ENCODE peak calls at places on chromosomes 16 and 17, in ten cellular contexts. P is lower leg skin, L is astrocyte of the spinal cord, E is brain microvascular endothelial cell, U is fibroblast of lung, R is cardiac fibroblast, K is body of pancreas, Y is psoas muscle, O is HFFc6, C is foreskin fibroblast. J is an unnamed sample.

GRCh38 chr17:27821318-27821717 is 21.0 kb upstream of the NOS2 start:
- DNase-seq in P (no peak), L (no peak), E (no peak), U (no peak), R (no peak), K (no peak), Y (no peak), O (no peak), C (no peak), J (no peak)

GRCh38 chr17:81386646-81387234 is 8.5 kb upstream of the BAHCC1 start:
- DNase-seq in P (no peak), L (no peak), E (no peak), U (no peak), R (no peak), K (peak), Y (peak), O (no peak), C (peak), J (peak)

GRCh38 chr17:31310260-31310659 is 3.6 kb downstream of the EVI2B start:
- DNase-seq in P (no peak), L (no peak), E (no peak), U (no peak), R (no peak), K (no peak), Y (no peak), O (no peak), C (no peak), J (no peak)

GRCh38 chr17:21209511-21210175 is 4.3 kb downstream of the TMEM11 start:
- DNase-seq in P (peak), L (no peak), E (no peak), U (no peak), R (no peak), K (peak), Y (peak), O (no peak), C (no peak), J (no peak)

GRCh38 chr17:50944054-50944901 is 78.1 kb upstream of the TOB1 start:
- DNase-seq in P (no peak), L (no peak), E (no peak), U (peak), R (peak), K (peak), Y (peak), O (no peak), C (peak), J (peak)

GRCh38 chr16:12869681-12870427 is 31.5 kb upstream of the SHISA9 start:
- DNase-seq in P (no peak), L (no peak), E (no peak), U (no peak), R (no peak), K (no peak), Y (no peak), O (no peak), C (no peak), J (no peak)

GRCh38 chr17:59423137-59423703 is 91.8 kb downstream of the YPEL2 start:
- DNase-seq in P (no peak), L (peak), E (peak), U (peak), R (peak), K (peak), Y (peak), O (peak), C (peak), J (peak)

GRCh38 chr16:22358000-22358399 is 16.4 kb downstream of the CDR2 start:
- DNase-seq in P (no peak), L (no peak), E (no peak), U (peak), R (no peak), K (no peak), Y (no peak), O (no peak), C (no peak), J (no peak)

GRCh38 chr16:1825864-1826690 is 548 bp downstream of the HAGH start:
- DNase-seq in P (no peak), L (no peak), E (no peak), U (peak), R (peak), K (peak), Y (no peak), O (peak), C (peak), J (peak)

GRCh38 chr17:56064506-56064905 is 88.8 kb upstream of the ANKFN1 start:
- DNase-seq in P (no peak), L (no peak), E (no peak), U (no peak), R (no peak), K (no peak), Y (no peak), O (no peak), C (no peak), J (no peak)

GRCh38 chr17:74354123-74354522 is 7.5 kb downstream of the BTBD17 start:
- DNase-seq in P (no peak), L (no peak), E (no peak), U (peak), R (no peak), K (peak), Y (no peak), O (no peak), C (no peak), J (peak)

GRCh38 chr16:82761858-82762257 is 135.1 kb downstream of the CDH13 start:
- DNase-seq in P (no peak), L (peak), E (no peak), U (peak), R (peak), K (no peak), Y (no peak), O (no peak), C (no peak), J (no peak)

GRCh38 chr16:54673353-54673752 is 257.3 kb upstream of the IRX5 start:
- DNase-seq in P (no peak), L (no peak), E (no peak), U (no peak), R (no peak), K (no peak), Y (no peak), O (no peak), C (no peak), J (no peak)

GRCh38 chr16:58628845-58629680 is 563 bp downstream of the CNOT1 start:
- DNase-seq in P (peak), L (peak), E (no peak), U (peak), R (peak), K (peak), Y (peak), O (no peak), C (peak), J (peak)

GRCh38 chr17:15999974-16000827 is 577 bp downstream of the TTC19 start:
- DNase-seq in P (peak), L (peak), E (peak), U (peak), R (peak), K (peak), Y (no peak), O (peak), C (peak), J (peak)

GRCh38 chr17:42050360-42051012 is at the start of gene C17orf113:
- DNase-seq in P (peak), L (no peak), E (peak), U (peak), R (peak), K (peak), Y (peak), O (no peak), C (peak), J (peak)

GRCh38 chr16:48392407-48392806 is 7.2 kb upstream of the SIAH1 start:
- DNase-seq in P (no peak), L (no peak), E (no peak), U (no peak), R (no peak), K (no peak), Y (no peak), O (no peak), C (no peak), J (no peak)

GRCh38 chr17:79741751-79742588 is 11.2 kb downstream of the ENPP7 start:
- DNase-seq in P (peak), L (peak), E (peak), U (peak), R (peak), K (peak), Y (peak), O (peak), C (peak), J (peak)

GRCh38 chr17:80822021-80822699 is 169.5 kb upstream of the CHMP6 start:
- DNase-seq in P (no peak), L (no peak), E (no peak), U (no peak), R (no peak), K (no peak), Y (peak), O (no peak), C (no peak), J (no peak)

GRCh38 chr16:71230122-71230845 is at the start of gene HYDIN:
- DNase-seq in P (no peak), L (peak), E (peak), U (peak), R (peak), K (peak), Y (no peak), O (no peak), C (peak), J (peak)

GRCh38 chr16:30783280-30784109 is 3.5 kb downstream of the ZNF629 start:
- DNase-seq in P (no peak), L (no peak), E (no peak), U (no peak), R (no peak), K (no peak), Y (no peak), O (no peak), C (no peak), J (no peak)

GRCh38 chr17:37480427-37480826 is 9.3 kb upstream of the DUSP14 start:
- DNase-seq in P (no peak), L (no peak), E (no peak), U (no peak), R (no peak), K (no peak), Y (no peak), O (no peak), C (no peak), J (no peak)

GRCh38 chr17:82752371-82753200 is 721 bp downstream of the TBCD start:
- DNase-seq in P (no peak), L (peak), E (no peak), U (peak), R (peak), K (no peak), Y (peak), O (no peak), C (peak), J (peak)

GRCh38 chr17:49016775-49017463 is 19.7 kb downstream of the IGF2BP1 start:
- DNase-seq in P (no peak), L (peak), E (no peak), U (peak), R (peak), K (peak), Y (no peak), O (peak), C (peak), J (no peak)

GRCh38 chr16:22007509-22008214 is at the start of gene MOSMO:
- DNase-seq in P (peak), L (peak), E (peak), U (peak), R (peak), K (peak), Y (peak), O (peak), C (peak), J (peak)

GRCh38 chr16:75288596-75289120 is 37.2 kb upstream of the BCAR1 start:
- DNase-seq in P (no peak), L (no peak), E (no peak), U (no peak), R (no peak), K (no peak), Y (no peak), O (no peak), C (no peak), J (no peak)

GRCh38 chr16:55253987-55254386 is 70.0 kb upstream of the IRX6 start:
- DNase-seq in P (no peak), L (no peak), E (no peak), U (no peak), R (no peak), K (no peak), Y (no peak), O (no peak), C (no peak), J (no peak)

GRCh38 chr17:75078097-75079022 is 9.4 kb upstream of the SLC16A5 start:
- DNase-seq in P (no peak), L (peak), E (peak), U (peak), R (peak), K (peak), Y (no peak), O (peak), C (peak), J (no peak)

GRCh38 chr16:50400312-50400966 is 31.7 kb upstream of the BRD7 start:
- DNase-seq in P (peak), L (no peak), E (no peak), U (no peak), R (no peak), K (peak), Y (no peak), O (no peak), C (no peak), J (no peak)

GRCh38 chr17:57999496-58000017 is 7.5 kb downstream of the SRSF1 start:
- DNase-seq in P (no peak), L (peak), E (peak), U (peak), R (peak), K (no peak), Y (no peak), O (peak), C (peak), J (peak)

GRCh38 chr16:30565526-30565925 is 6.0 kb downstream of the ZNF688 start:
- DNase-seq in P (no peak), L (no peak), E (no peak), U (no peak), R (no peak), K (no peak), Y (no peak), O (no peak), C (no peak), J (no peak)

GRCh38 chr16:3654249-3654991 is at the start of gene DNASE1:
- DNase-seq in P (no peak), L (peak), E (peak), U (peak), R (peak), K (peak), Y (peak), O (peak), C (peak), J (peak)

GRCh38 chr17:30337393-30337999 is 3.6 kb upstream of the TMIGD1 start:
- DNase-seq in P (no peak), L (no peak), E (no peak), U (no peak), R (no peak), K (no peak), Y (no peak), O (no peak), C (no peak), J (no peak)

GRCh38 chr17:79046501-79047280 is 22.7 kb downstream of the C1QTNF1 start:
- DNase-seq in P (no peak), L (no peak), E (no peak), U (no peak), R (no peak), K (no peak), Y (peak), O (no peak), C (peak), J (no peak)

GRCh38 chr17:13995856-13996635 is 73.3 kb upstream of the COX10 start:
- DNase-seq in P (no peak), L (no peak), E (no peak), U (no peak), R (no peak), K (no peak), Y (no peak), O (no peak), C (peak), J (peak)

GRCh38 chr16:31487720-31488629 is 5.1 kb downstream of the SLC5A2 start:
- DNase-seq in P (peak), L (no peak), E (no peak), U (peak), R (peak), K (peak), Y (peak), O (no peak), C (peak), J (peak)

GRCh38 chr16:2776500-2777139 is 460 bp downstream of the ELOB start:
- DNase-seq in P (no peak), L (peak), E (no peak), U (no peak), R (no peak), K (no peak), Y (no peak), O (no peak), C (peak), J (no peak)

GRCh38 chr17:17029938-17030337 is 12.3 kb upstream of the MPRIP start:
- DNase-seq in P (no peak), L (no peak), E (no peak), U (no peak), R (no peak), K (no peak), Y (peak), O (no peak), C (no peak), J (no peak)
- TF ChIP-seq CTCF in P (no peak), L (no peak), E (no peak), U (no peak), R (no peak), K (no peak), Y (no peak), O (no peak), C (no peak), J (no peak)

GRCh38 chr16:10942352-10943297 is at the start of gene DEXI:
- DNase-seq in P (peak), L (peak), E (peak), U (peak), R (peak), K (peak), Y (peak), O (peak), C (peak), J (peak)
- TF ChIP-seq CTCF in P (no peak), L (no peak), E (peak), U (no peak), R (no peak), K (peak), Y (peak), O (peak), C (no peak), J (no peak)

DNA sequence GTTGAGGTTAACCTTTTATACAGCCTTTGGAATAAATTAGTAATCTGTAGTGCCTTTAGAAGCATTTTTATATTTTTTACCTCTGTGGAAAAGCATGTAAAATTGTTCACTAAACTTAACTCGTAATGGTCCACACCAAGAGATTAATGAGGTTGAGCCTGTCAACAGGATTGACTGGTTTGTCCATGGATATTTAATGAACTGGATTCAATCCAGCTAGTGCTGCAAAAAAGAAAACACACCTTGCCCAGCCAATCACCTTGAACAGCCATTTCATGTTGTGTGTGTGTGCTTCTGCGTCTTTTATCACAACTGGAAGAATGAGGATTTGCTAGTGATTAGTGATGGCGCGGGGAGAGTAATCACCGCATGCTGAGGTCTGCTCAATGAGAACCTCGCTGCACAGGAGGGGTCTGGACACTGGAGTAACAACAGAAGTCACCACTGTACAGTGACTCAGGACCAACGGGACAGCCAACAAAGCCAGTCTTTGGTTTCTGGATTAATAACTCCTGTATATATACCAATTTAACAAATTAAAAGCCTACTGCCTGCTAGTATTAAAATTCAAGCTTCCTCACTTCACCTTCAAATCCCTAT is 33.7 kb downstream of the LITAFD start:
- DNase-seq in P (no peak), L (no peak), E (no peak), U (no peak), R (no peak), K (no peak), Y (no peak), O (no peak), C (no peak), J (no peak)
- TF ChIP-seq CTCF in P (no peak), L (no peak), E (no peak), U (no peak), R (no peak), K (no peak), Y (no peak), O (no peak), C (no peak), J (no peak)

GRCh38 chr16:51888021-51888420 is 658.9 kb downstream of the TOX3 start:
- DNase-seq in P (no peak), L (no peak), E (no peak), U (no peak), R (no peak), K (no peak), Y (no peak), O (peak), C (peak), J (no peak)
- TF ChIP-seq CTCF in P (no peak), L (no peak), E (no peak), U (no peak), R (no peak), K (no peak), Y (no peak), O (no peak), C (no peak), J (no peak)

GRCh38 chr16:67669499-67670101 is 3.0 kb downstream of the C16orf86 start:
- DNase-seq in P (no peak), L (no peak), E (no peak), U (no peak), R (no peak), K (no peak), Y (no peak), O (no peak), C (no peak), J (no peak)

GRCh38 chr16:67667434-67667816 is 811 bp downstream of the C16orf86 start:
- DNase-seq in P (no peak), L (no peak), E (no peak), U (no peak), R (no peak), K (no peak), Y (no peak), O (no peak), C (no peak), J (no peak)

GRCh38 chr16:67666538-67667433 is at the start of the genes C16orf86 and ENKD1:
- DNase-seq in P (peak), L (peak), E (peak), U (peak), R (peak), K (peak), Y (peak), O (peak), C (peak), J (peak)

GRCh38 chr16:67667817-67668494 is 1.3 kb downstream of the C16orf86 start:
- DNase-seq in P (peak), L (peak), E (peak), U (peak), R (peak), K (peak), Y (peak), O (peak), C (peak), J (peak)

DNA sequence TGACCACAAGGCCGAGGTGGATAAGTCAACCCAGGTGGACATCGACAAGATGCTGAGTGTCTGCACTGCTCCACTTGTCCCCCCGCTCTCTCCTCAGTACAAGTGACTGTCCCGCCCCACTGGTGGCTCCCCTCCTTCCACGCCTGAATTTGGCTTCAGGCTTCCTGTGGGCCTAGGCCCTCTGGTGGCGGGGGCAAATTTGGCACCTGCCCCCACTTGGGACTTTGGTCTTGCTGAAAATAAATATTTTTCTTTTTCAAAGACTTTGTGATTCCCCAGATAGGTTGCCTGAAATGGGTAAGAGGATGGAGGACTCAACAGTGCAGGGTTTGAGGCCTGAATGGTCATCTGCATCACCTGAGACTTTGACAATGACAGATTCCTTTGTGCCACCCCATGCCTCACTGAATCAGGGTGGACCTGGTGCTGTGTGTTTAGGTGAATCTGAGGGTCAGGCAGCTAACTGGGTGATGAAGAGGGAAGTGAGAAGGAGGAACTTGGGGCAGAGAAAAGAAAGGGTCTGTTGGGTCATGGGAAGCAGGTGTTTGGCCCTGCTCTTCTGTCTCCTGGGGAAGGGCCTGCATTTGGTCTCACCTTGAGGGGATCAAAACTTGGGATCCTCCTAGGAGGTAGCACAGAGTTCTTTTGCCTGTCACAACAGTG is 2.0 kb downstream of the C16orf86 start:
- DNase-seq in P (no peak), L (no peak), E (no peak), U (no peak), R (no peak), K (no peak), Y (no peak), O (no peak), C (no peak), J (no peak)
- TF ChIP-seq CTCF in P (no peak), L (no peak), E (peak), U (peak), R (peak), K (no peak), Y (peak), O (peak), C (peak), J (no peak)

J was measured in nephron progenitor cell.